ENCODE peak calls at places on chromosomes 13 and 19, in ten cellular contexts. H is fibroblast of lung; Q is colonic mucosa; F is NAMALWA; Y is stimulated activated CD8-positive, alpha-beta memory T cell treated with anti-CD3 and anti-CD28 coated beads, Interleukin-15, amount 100 ng/mL, for 4 hours; J is NCI-H2107; V is effector memory CD4-positive, alpha-beta T cell; P is amygdala; D is epithelial cell of esophagus; B is type B pancreatic cell. G is an unnamed sample.

GRCh38 chr19:7917292-7918061 is 2.7 kb upstream of the SNAPC2 start:
- DNase-seq in H (peak; percentile 48), Q (no peak), F (no peak), Y (no peak), J (no peak), V (no peak), P (no peak), D (peak; percentile 58), B (no peak), G (no peak)

GRCh38 chr19:48896191-48896720 is 2.3 kb downstream of the TULP2 start:
- DNase-seq in H (peak; percentile 39), Q (peak; percentile 51), F (peak; percentile 55), Y (no peak), J (no peak), V (no peak), P (peak; percentile 51), D (no peak), B (no peak), G (no peak)

GRCh38 chr19:17286742-17287141 is 5.0 kb downstream of the ANKLE1 start:
- DNase-seq in H (no peak), Q (no peak), F (no peak), Y (no peak), J (no peak), V (no peak), P (no peak), D (no peak), B (no peak), G (no peak)

GRCh38 chr19:1789282-1790020 is 22.6 kb downstream of the ATP8B3 start:
- DNase-seq in H (no peak), Q (no peak), F (no peak), Y (no peak), J (no peak), V (no peak), P (no peak), D (no peak), B (no peak), G (no peak)

GRCh38 chr19:36141039-36141914 is 1.4 kb downstream of the CAPNS1 start:
- DNase-seq in H (peak; percentile 71), Q (peak; percentile 95), F (peak; percentile 91), Y (peak; percentile 72), J (peak; percentile 69), V (peak; percentile 86), P (peak; percentile 42), D (peak; percentile 93), B (peak; percentile 89), G (peak; percentile 75)

GRCh38 chr19:46416077-46416709 is 2.8 kb upstream of the CCDC8 start:
- DNase-seq in H (peak; percentile 88), Q (peak; percentile 73), F (no peak), Y (no peak), J (peak; percentile 52), V (no peak), P (peak; percentile 69), D (peak; percentile 60), B (peak; percentile 92), G (peak; percentile 73)

GRCh38 chr13:50676602-50677001 is 166.9 kb downstream of the DLEU7 start:
- DNase-seq in H (peak; percentile 90), Q (no peak), F (peak; percentile 11), Y (no peak), J (no peak), V (no peak), P (no peak), D (peak; percentile 80), B (no peak), G (peak; percentile 44)

GRCh38 chr19:44617481-44617880 is 4.1 kb downstream of the IGSF23 start:
- DNase-seq in H (peak; percentile 29), Q (no peak), F (no peak), Y (no peak), J (no peak), V (no peak), P (no peak), D (no peak), B (no peak), G (no peak)

GRCh38 chr13:28750187-28751045 is 31.6 kb upstream of the SLC46A3 start:
- DNase-seq in H (no peak), Q (no peak), F (no peak), Y (no peak), J (no peak), V (no peak), P (no peak), D (peak; percentile 54), B (no peak), G (peak; percentile 34)

GRCh38 chr19:2303209-2303798 is 4.7 kb downstream of the LINGO3 start:
- DNase-seq in H (no peak), Q (no peak), F (no peak), Y (no peak), J (no peak), V (no peak), P (no peak), D (no peak), B (no peak), G (no peak)

GRCh38 chr19:20151617-20152145 is 15.3 kb upstream of the ZNF486 start:
- DNase-seq in H (no peak), Q (no peak), F (no peak), Y (no peak), J (no peak), V (no peak), P (no peak), D (no peak), B (no peak), G (no peak)

GRCh38 chr13:94030415-94031119 is 448.9 kb downstream of the DCT start:
- DNase-seq in H (peak; percentile 12), Q (no peak), F (no peak), Y (no peak), J (no peak), V (no peak), P (no peak), D (no peak), B (no peak), G (no peak)

GRCh38 chr19:55519461-55520311 is 17.2 kb downstream of the SBK2 start:
- DNase-seq in H (peak; percentile 89), Q (no peak), F (no peak), Y (no peak), J (no peak), V (no peak), P (no peak), D (peak; percentile 91), B (no peak), G (peak; percentile 70)

GRCh38 chr13:93029536-93029935 is 197.1 kb upstream of the GPC6 start:
- DNase-seq in H (peak; percentile 87), Q (no peak), F (no peak), Y (no peak), J (no peak), V (no peak), P (no peak), D (peak; percentile 5), B (no peak), G (peak; percentile 2)

GRCh38 chr13:29994911-29995601 is 144.6 kb upstream of the UBL3 start:
- DNase-seq in H (no peak), Q (no peak), F (no peak), Y (no peak), J (no peak), V (no peak), P (no peak), D (no peak), B (no peak), G (no peak)

GRCh38 chr19:55341191-55342043 is 1.7 kb downstream of the KMT5C start:
- DNase-seq in H (peak; percentile 52), Q (peak; percentile 87), F (peak; percentile 31), Y (no peak), J (peak; percentile 51), V (peak; percentile 25), P (no peak), D (peak; percentile 55), B (no peak), G (peak; percentile 52)

GRCh38 chr19:39150807-39151206 is 25.2 kb downstream of the PAK4 start:
- DNase-seq in H (no peak), Q (no peak), F (no peak), Y (no peak), J (no peak), V (no peak), P (no peak), D (no peak), B (no peak), G (no peak)

GRCh38 chr19:47357788-47358680 is 8.9 kb downstream of the DHX34 start:
- DNase-seq in H (no peak), Q (no peak), F (peak; percentile 35), Y (no peak), J (no peak), V (no peak), P (no peak), D (peak; percentile 13), B (no peak), G (no peak)

GRCh38 chr13:29402168-29402621 is 193.3 kb downstream of the SLC7A1 start:
- DNase-seq in H (peak; percentile 51), Q (no peak), F (no peak), Y (no peak), J (no peak), V (no peak), P (no peak), D (peak; percentile 35), B (no peak), G (peak; percentile 80)

GRCh38 chr19:17286263-17286662 is 4.6 kb downstream of the ANKLE1 start:
- DNase-seq in H (no peak), Q (no peak), F (no peak), Y (no peak), J (no peak), V (no peak), P (no peak), D (no peak), B (no peak), G (no peak)

GRCh38 chr13:51800456-51800855 is 3.5 kb downstream of the DHRS12 start:
- DNase-seq in H (no peak), Q (no peak), F (no peak), Y (no peak), J (no peak), V (no peak), P (no peak), D (no peak), B (no peak), G (peak; percentile 66)

GRCh38 chr13:30870916-30871712 is 35.0 kb upstream of the MEDAG start:
- DNase-seq in H (no peak), Q (no peak), F (no peak), Y (no peak), J (no peak), V (no peak), P (no peak), D (no peak), B (no peak), G (no peak)

GRCh38 chr13:79225487-79226232 is 180.4 kb downstream of the RBM26 start:
- DNase-seq in H (no peak), Q (no peak), F (no peak), Y (no peak), J (no peak), V (no peak), P (no peak), D (peak; percentile 87), B (no peak), G (no peak)

GRCh38 chr13:50119593-50119992 is 104.3 kb downstream of the KCNRG start:
- DNase-seq in H (no peak), Q (no peak), F (no peak), Y (no peak), J (no peak), V (no peak), P (no peak), D (no peak), B (no peak), G (no peak)

GRCh38 chr13:100530645-100531044 is 57.9 kb downstream of the GGACT start:
- DNase-seq in H (no peak), Q (no peak), F (no peak), Y (no peak), J (no peak), V (no peak), P (no peak), D (no peak), B (peak; percentile 20), G (no peak)

GRCh38 chr19:3014135-3014534 is 14.9 kb downstream of the TLE2 start:
- DNase-seq in H (no peak), Q (no peak), F (no peak), Y (no peak), J (no peak), V (no peak), P (no peak), D (no peak), B (no peak), G (no peak)

GRCh38 chr19:12665281-12665573 is 1.3 kb downstream of the MAN2B1 start:
- DNase-seq in H (no peak), Q (peak; percentile 49), F (peak; percentile 95), Y (no peak), J (no peak), V (peak; percentile 27), P (no peak), D (no peak), B (no peak), G (no peak)

GRCh38 chr19:31553112-31553843 is 204.0 kb upstream of the TSHZ3 start:
- DNase-seq in H (no peak), Q (no peak), F (no peak), Y (no peak), J (no peak), V (no peak), P (no peak), D (peak; percentile 5), B (no peak), G (peak; percentile 12)